ENCODE peak calls at places on chromosomes 6 and 20, in four cellular contexts. J, C, D and A are unnamed samples.

GRCh38 chr20:38825901-38826625 is 20.6 kb downstream of the PPP1R16B start:
- DNase-seq in J (peak), C (no peak), D (no peak), A (no peak)

GRCh38 chr6:129340983-129341382 is 369.0 kb downstream of the ARHGAP18 start:
- DNase-seq in J (no peak), C (no peak), D (no peak), A (no peak)

GRCh38 chr6:161676566-161676965 is 402.7 kb upstream of the AGPAT4 start:
- DNase-seq in J (no peak), C (no peak), D (no peak), A (no peak)

GRCh38 chr6:47358440-47359225 is 48.9 kb upstream of the TNFRSF21 start:
- DNase-seq in J (no peak), C (no peak), D (peak), A (no peak)

GRCh38 chr6:97113170-97113569 is 169.8 kb downstream of the MMS22L start:
- DNase-seq in J (no peak), C (no peak), D (no peak), A (no peak)

GRCh38 chr6:43772571-43773049 is 2.6 kb downstream of the VEGFA start:
- DNase-seq in J (peak), C (peak), D (no peak), A (peak)

GRCh38 chr20:37095108-37095608 is 639 bp downstream of the RBL1 start:
- DNase-seq in J (peak), C (peak), D (no peak), A (peak)

GRCh38 chr6:159871911-159872310 is 18.9 kb upstream of the MAS1 start:
- DNase-seq in J (no peak), C (no peak), D (no peak), A (no peak)

GRCh38 chr6:156190270-156190669 is 586.9 kb upstream of the ARID1B start:
- DNase-seq in J (no peak), C (no peak), D (no peak), A (no peak)

GRCh38 chr20:33127422-33128097 is 40.4 kb upstream of the BPIFA2 start:
- DNase-seq in J (peak), C (no peak), D (no peak), A (no peak)

GRCh38 chr6:6781172-6781876 is 192.8 kb downstream of the LY86 start:
- DNase-seq in J (no peak), C (no peak), D (no peak), A (no peak)

GRCh38 chr6:39295538-39295937 is 18.7 kb downstream of the KCNK17 start:
- DNase-seq in J (no peak), C (peak), D (no peak), A (no peak)

GRCh38 chr6:146881228-146882181 is 282.7 kb downstream of the ADGB start:
- DNase-seq in J (no peak), C (no peak), D (no peak), A (no peak)

GRCh38 chr20:11869641-11870040 is 48.1 kb upstream of the BTBD3 start:
- DNase-seq in J (no peak), C (no peak), D (no peak), A (no peak)

GRCh38 chr6:2793491-2794151 is 28.4 kb downstream of the WRNIP1 start:
- DNase-seq in J (no peak), C (no peak), D (no peak), A (no peak)

GRCh38 chr20:45450097-45450818 is 19.3 kb upstream of the WFDC2 start:
- DNase-seq in J (peak), C (peak), D (no peak), A (no peak)

GRCh38 chr6:380234-381218 is 11.0 kb upstream of the IRF4 start:
- DNase-seq in J (no peak), C (no peak), D (no peak), A (no peak)

GRCh38 chr6:40894962-40895799 is 143.8 kb downstream of the UNC5CL start:
- DNase-seq in J (peak), C (peak), D (no peak), A (peak)

GRCh38 chr6:5260111-5260620 is 584 bp downstream of the LYRM4 start:
- DNase-seq in J (peak), C (peak), D (no peak), A (peak)

GRCh38 chr6:102736941-102737368 is 1343.4 kb downstream of the GRIK2 start:
- DNase-seq in J (no peak), C (no peak), D (no peak), A (no peak)

GRCh38 chr6:112683926-112684325 is 336.8 kb downstream of the RFPL4B start:
- DNase-seq in J (no peak), C (no peak), D (no peak), A (no peak)

GRCh38 chr6:45326698-45327417 is 1.3 kb upstream of the RUNX2 start:
- DNase-seq in J (no peak), C (no peak), D (no peak), A (no peak)

GRCh38 chr6:149842331-149842730 is 21.8 kb downstream of the LRP11 start:
- DNase-seq in J (no peak), C (no peak), D (no peak), A (no peak)

GRCh38 chr6:52514514-52514913 is 62.3 kb downstream of the TRAM2 start:
- DNase-seq in J (no peak), C (no peak), D (no peak), A (no peak)

GRCh38 chr6:142642651-142643050 is 302.3 kb downstream of the HIVEP2 start:
- DNase-seq in J (no peak), C (no peak), D (no peak), A (no peak)

GRCh38 chr20:63653041-63653973 is at the start of gene STMN3:
- DNase-seq in J (peak), C (peak), D (no peak), A (peak)

GRCh38 chr20:25750765-25751696 is 54.4 kb upstream of the ZNF337 start:
- DNase-seq in J (peak), C (peak), D (peak), A (peak)

GRCh38 chr20:43942661-43943285 is 28.1 kb downstream of the TOX2 start:
- DNase-seq in J (no peak), C (no peak), D (no peak), A (no peak)

GRCh38 chr6:15551262-15551661 is 111.6 kb downstream of the DTNBP1 start:
- DNase-seq in J (no peak), C (no peak), D (no peak), A (no peak)

GRCh38 chr6:101080597-101080996 is 199.5 kb upstream of the ASCC3 start:
- DNase-seq in J (no peak), C (no peak), D (no peak), A (no peak)

GRCh38 chr20:62692176-62692575 is 16.5 kb upstream of the NTSR1 start:
- DNase-seq in J (no peak), C (no peak), D (no peak), A (no peak)

GRCh38 chr6:130417951-130418350 is 52.1 kb downstream of the TMEM200A start:
- DNase-seq in J (no peak), C (no peak), D (no peak), A (no peak)

GRCh38 chr20:40160151-40160550 is 528.9 kb downstream of the MAFB start:
- DNase-seq in J (peak), C (peak), D (peak), A (peak)

GRCh38 chr6:52718535-52718934 is 44.7 kb downstream of the GSTA2 start:
- DNase-seq in J (no peak), C (no peak), D (no peak), A (no peak)

GRCh38 chr6:27865952-27866369 is 46.2 kb downstream of the OR2B2 start:
- DNase-seq in J (no peak), C (no peak), D (no peak), A (peak)

GRCh38 chr6:27864906-27865883 is 47.0 kb downstream of the OR2B2 start:
- DNase-seq in J (peak), C (peak), D (peak), A (peak)

GRCh38 chr6:27867941-27868705 is 44.1 kb downstream of the OR2B2 start:
- DNase-seq in J (no peak), C (no peak), D (no peak), A (no peak)

GRCh38 chr6:27867051-27867940 is 44.9 kb downstream of the OR2B2 start:
- DNase-seq in J (peak), C (peak), D (peak), A (peak)

GRCh38 chr6:27866370-27867050 is 45.7 kb downstream of the OR2B2 start:
- DNase-seq in J (peak), C (no peak), D (peak), A (no peak)
- TF ChIP-seq ETV6 in J (no peak), C (no peak), D (no peak), A (no peak)

DNA sequence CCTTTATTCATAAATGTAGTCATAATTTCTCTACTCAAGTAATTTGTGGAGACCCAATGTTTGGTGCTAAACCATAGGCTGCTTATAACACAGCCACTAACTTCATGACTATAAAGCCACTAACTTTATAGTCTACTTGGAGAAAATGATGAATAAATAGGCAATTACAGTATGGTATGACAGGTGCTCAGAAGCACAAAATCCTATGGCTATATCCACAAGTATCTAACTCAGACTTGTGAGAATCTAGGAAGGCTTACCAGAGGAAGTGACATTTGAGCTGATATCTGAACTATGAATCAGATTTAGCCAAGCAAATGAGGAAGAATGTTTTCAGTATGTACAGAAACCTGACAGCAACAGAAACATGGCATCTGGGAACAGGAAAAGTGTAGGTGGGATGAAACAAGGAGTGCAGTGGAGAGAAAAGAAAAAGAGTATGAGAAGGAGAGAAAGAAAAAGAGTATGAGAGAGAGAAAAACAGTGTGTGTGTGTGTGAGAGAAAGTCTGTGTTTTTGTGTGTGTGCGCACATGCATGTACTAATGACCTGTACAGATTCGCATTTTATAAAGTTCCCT is 59.9 kb downstream of the REV3L start:
- DNase-seq in J (no peak), C (no peak), D (no peak), A (no peak)
- TF ChIP-seq ETV6 in J (no peak), C (no peak), D (no peak), A (no peak)

GRCh38 chr6:114941078-114941477 is 598.3 kb upstream of the HS3ST5 start:
- DNase-seq in J (no peak), C (no peak), D (no peak), A (no peak)
- TF ChIP-seq ETV6 in J (no peak), C (no peak), D (no peak), A (no peak)

GRCh38 chr6:42225043-42225368 is 7.3 kb upstream of the MRPS10 start:
- DNase-seq in J (no peak), C (no peak), D (no peak), A (no peak)

GRCh38 chr6:42227173-42227850 is 9.7 kb upstream of the MRPS10 start:
- DNase-seq in J (no peak), C (no peak), D (no peak), A (no peak)

GRCh38 chr6:42224222-42225042 is 6.8 kb upstream of the MRPS10 start:
- DNase-seq in J (peak), C (no peak), D (peak), A (no peak)

GRCh38 chr6:42226251-42227143 is 8.8 kb upstream of the MRPS10 start:
- DNase-seq in J (peak), C (no peak), D (no peak), A (no peak)

DNA sequence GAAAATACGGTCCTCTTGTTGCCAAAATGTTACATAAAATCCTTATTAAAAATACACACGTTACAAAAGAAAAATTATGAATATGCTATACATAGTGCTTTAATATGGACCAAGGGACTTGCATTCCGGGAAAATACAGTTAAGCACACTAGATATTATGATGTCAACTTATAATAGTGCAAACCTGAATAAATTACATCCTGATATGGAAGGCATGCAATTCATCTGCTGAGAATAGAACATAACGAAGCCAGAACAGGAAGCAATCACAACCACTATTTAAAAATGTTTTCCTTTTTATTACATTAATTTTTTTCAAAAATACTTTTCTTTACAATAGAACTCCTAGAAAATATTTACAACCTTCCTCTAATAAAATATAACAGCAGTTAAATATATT is 7.8 kb upstream of the MRPS10 start:
- DNase-seq in J (no peak), C (no peak), D (no peak), A (no peak)
- TF ChIP-seq ETV6 in J (no peak), C (no peak), D (no peak), A (no peak)

GRCh38 chr6:137264308-137265075 is 45.3 kb upstream of the IFNGR1 start:
- DNase-seq in J (no peak), C (no peak), D (no peak), A (no peak)
- TF ChIP-seq ETV6 in J (no peak), C (no peak), D (no peak), A (no peak)

GRCh38 chr6:12785301-12785700 is 68.7 kb downstream of the PHACTR1 start:
- DNase-seq in J (no peak), C (no peak), D (no peak), A (no peak)
- TF ChIP-seq ETV6 in J (no peak), C (no peak), D (no peak), A (no peak)